ENCODE peak calls at places on chromosomes 13 and 19, in seven cellular contexts. S, W, J, A, R, I and T are unnamed samples.

GRCh38 chr13:111336666-111337065 is 16.2 kb downstream of the TEX29 start:
- DNase-seq in I (no peak), A (no peak), S (peak), R (no peak), J (no peak), W (no peak), T (peak)

GRCh38 chr19:51367565-51368365 is 1.0 kb downstream of the CLDND2 start:
- DNase-seq in R (peak), S (peak), A (peak), J (peak), W (peak), I (peak), T (peak)

GRCh38 chr19:55080915-55081772 is 5.5 kb downstream of the EPS8L1 start:
- DNase-seq in R (peak), A (peak), J (peak), I (peak), S (peak), W (peak), T (peak)

GRCh38 chr19:55069137-55069858 is 6.3 kb upstream of the RDH13 start:
- DNase-seq in A (peak), S (peak), R (no peak), J (peak), I (no peak), W (no peak), T (peak)

GRCh38 chr13:43664700-43665191 is 122.0 kb downstream of the ENOX1 start:
- DNase-seq in W (no peak), I (no peak), A (no peak), R (peak), J (peak), S (peak), T (peak)

GRCh38 chr13:72290962-72291681 is 424.1 kb upstream of the DACH1 start:
- DNase-seq in I (no peak), J (peak), R (no peak), W (no peak), S (peak), A (no peak), T (peak)

GRCh38 chr19:3058009-3058820 is 4.1 kb downstream of the TLE5 start:
- DNase-seq in J (no peak), I (no peak), A (no peak), W (no peak), S (no peak), R (no peak), T (no peak)

GRCh38 chr19:2627319-2627829 is 75.1 kb downstream of the GNG7 start:
- DNase-seq in I (peak), A (no peak), S (peak), R (no peak), W (peak), J (peak), T (peak)

GRCh38 chr19:36006955-36007354 is 1.7 kb downstream of the SYNE4 start:
- DNase-seq in W (no peak), A (no peak), S (no peak), I (no peak), R (no peak), J (no peak), T (no peak)

GRCh38 chr19:2309734-2310362 is 1.9 kb upstream of the LINGO3 start:
- DNase-seq in J (no peak), I (no peak), S (peak), A (no peak), W (no peak), R (no peak), T (peak)

GRCh38 chr19:8575467-8575997 is 1.7 kb downstream of the MYO1F start:
- DNase-seq in W (peak), J (no peak), I (peak), S (peak), A (peak), R (no peak), T (peak)

GRCh38 chr19:41936961-41937360 is 8.7 kb upstream of the ERFL start:
- DNase-seq in W (no peak), A (no peak), S (no peak), I (no peak), R (no peak), J (no peak), T (no peak)

GRCh38 chr13:39159971-39160370 is 121.7 kb downstream of the NHLRC3 start:
- DNase-seq in A (no peak), S (no peak), J (no peak), W (no peak), R (no peak), I (no peak), T (no peak)

GRCh38 chr13:24251525-24251924 is 57.9 kb upstream of the C1QTNF9 start:
- DNase-seq in S (no peak), J (no peak), A (no peak), W (no peak), R (no peak), I (peak), T (no peak)

GRCh38 chr19:4120531-4120930 is 3.4 kb downstream of the MAP2K2 start:
- DNase-seq in R (no peak), J (no peak), I (no peak), A (no peak), S (peak), W (no peak), T (peak)

GRCh38 chr19:18171605-18172327 is 1.8 kb upstream of the IFI30 start:
- DNase-seq in S (no peak), W (no peak), A (peak), J (no peak), R (no peak), I (peak), T (no peak)

GRCh38 chr19:39078436-39079200 is 5.5 kb upstream of the ACP7 start:
- DNase-seq in R (no peak), S (peak), W (no peak), I (no peak), J (peak), A (no peak), T (peak)

GRCh38 chr19:43362179-43362578 is 8.7 kb downstream of the CD177 start:
- DNase-seq in R (no peak), J (no peak), A (no peak), I (no peak), S (peak), W (no peak), T (no peak)

GRCh38 chr13:112849500-112849899 is 119.5 kb upstream of the MCF2L start:
- DNase-seq in W (no peak), I (no peak), J (no peak), A (no peak), S (no peak), R (no peak), T (peak)

GRCh38 chr19:48568345-48568886 is 16.4 kb downstream of the SULT2B1 start:
- DNase-seq in I (peak), A (peak), J (peak), S (peak), W (no peak), R (peak), T (peak)

GRCh38 chr13:50757021-50757420 is 86.5 kb downstream of the DLEU7 start:
- DNase-seq in I (no peak), J (peak), R (no peak), W (no peak), S (no peak), A (no peak), T (peak)

GRCh38 chr13:98686281-98686680 is 66.2 kb downstream of the SLC15A1 start:
- DNase-seq in S (no peak), J (no peak), W (no peak), I (no peak), A (no peak), R (no peak), T (no peak)

GRCh38 chr19:33064778-33065550 is at the start of gene RHPN2:
- DNase-seq in A (peak), R (peak), W (no peak), J (peak), S (peak), I (peak), T (peak)

GRCh38 chr19:16325671-16326400 is 1.2 kb downstream of the KLF2 start:
- DNase-seq in S (peak), J (no peak), R (peak), I (peak), W (no peak), A (no peak), T (peak)

GRCh38 chr13:94617389-94618000 is 15.8 kb downstream of the GPR180 start:
- DNase-seq in S (peak), I (no peak), J (no peak), A (no peak), W (peak), R (no peak), T (peak)

GRCh38 chr13:23609414-23610186 is 39.4 kb downstream of the TNFRSF19 start:
- DNase-seq in I (no peak), R (peak), W (no peak), J (no peak), S (peak), A (no peak), T (peak)

GRCh38 chr19:39435499-39436349 is at the start of gene RPS16:
- DNase-seq in R (peak), I (peak), S (peak), J (peak), A (peak), W (peak), T (peak)

GRCh38 chr13:110137677-110138008 is 169.3 kb downstream of the COL4A1 start:
- DNase-seq in R (no peak), S (no peak), I (no peak), J (no peak), A (peak), W (no peak), T (no peak)

GRCh38 chr13:21203132-21203531 is 26.7 kb downstream of the MRPL57 start:
- DNase-seq in A (no peak), W (no peak), R (no peak), I (no peak), J (no peak), S (no peak), T (no peak)

GRCh38 chr19:15249912-15250634 is 17.8 kb upstream of the EPHX3 start:
- DNase-seq in W (no peak), I (no peak), J (peak), S (peak), R (peak), A (no peak), T (peak)

GRCh38 chr19:28905996-28906395 is 307.0 kb downstream of the UQCRFS1 start:
- DNase-seq in R (no peak), W (no peak), S (peak), I (no peak), J (no peak), A (no peak), T (peak)

GRCh38 chr19:16463341-16463990 is 8.3 kb downstream of the EPS15L1 start:
- DNase-seq in S (no peak), W (no peak), I (no peak), R (no peak), A (no peak), J (no peak), T (no peak)

GRCh38 chr13:39385154-39385553 is 217.8 kb downstream of the LHFPL6 start:
- DNase-seq in R (no peak), S (no peak), A (no peak), J (no peak), I (no peak), W (no peak), T (no peak)

GRCh38 chr13:20391597-20392452 is 133.8 kb downstream of the CRYL1 start:
- DNase-seq in J (no peak), I (no peak), W (no peak), R (no peak), A (no peak), S (no peak), T (no peak)

GRCh38 chr19:54208784-54209057 is 8.1 kb downstream of the RPS9 start:
- DNase-seq in I (no peak), J (no peak), A (no peak), R (no peak), S (peak), W (no peak), T (peak)

GRCh38 chr19:33251526-33252090 is 26.0 kb upstream of the SLC7A10 start:
- DNase-seq in R (no peak), S (no peak), W (no peak), J (no peak), A (no peak), I (no peak), T (no peak)

GRCh38 chr13:30115257-30115600 is 192.1 kb downstream of the KATNAL1 start:
- DNase-seq in R (no peak), W (no peak), S (no peak), J (no peak), I (no peak), A (no peak), T (no peak)
- H3K4me3 ChIP-seq in R (peak), W (peak), S (peak), J (peak), I (peak), A (peak), T (peak)

DNA sequence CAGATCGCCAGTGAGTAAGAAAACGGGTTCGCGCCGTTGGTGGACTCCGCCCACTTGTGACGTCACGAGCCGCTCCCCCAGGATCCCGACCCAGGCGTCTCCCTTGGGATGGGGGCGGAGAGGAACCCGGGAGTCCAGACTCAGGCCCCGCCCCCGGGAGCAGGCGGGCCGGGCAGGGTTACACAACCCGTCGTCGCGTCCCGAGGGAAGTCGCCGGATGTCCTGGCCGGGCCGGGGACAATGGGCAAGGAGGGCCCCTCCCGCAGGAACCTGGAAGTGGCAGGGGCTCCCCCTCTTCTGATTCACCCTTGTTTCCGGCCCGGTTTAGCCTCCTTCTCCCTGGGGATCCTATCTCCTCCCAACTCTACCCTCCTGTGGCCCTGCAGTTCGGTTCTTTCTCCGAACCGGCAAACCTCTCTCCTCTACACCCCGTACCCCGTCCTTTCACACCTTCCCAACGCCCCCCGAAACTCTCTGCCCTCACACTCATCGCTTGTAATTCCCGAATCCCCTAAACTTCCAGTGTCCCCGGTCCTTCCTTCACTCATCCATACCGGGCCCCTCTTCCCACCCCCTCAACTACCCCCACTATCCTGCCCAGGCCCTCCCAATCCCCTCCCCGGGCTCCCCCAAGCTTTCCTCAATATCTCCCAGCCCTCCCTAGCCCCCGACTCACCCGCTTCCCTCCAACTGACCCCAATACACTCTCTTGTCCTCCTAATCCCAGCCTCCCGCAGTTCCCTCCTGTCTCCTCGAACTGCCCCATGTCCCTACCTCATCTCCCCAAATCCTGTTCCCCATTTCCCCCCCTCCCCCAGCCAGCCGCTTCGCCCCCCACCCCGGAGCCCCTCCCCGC is 20.0 kb upstream of the ERCC1 start:
- DNase-seq in W (peak), I (peak), S (peak), J (peak), R (peak), A (peak), T (peak)
- TF ChIP-seq CTCF in W (no peak), I (no peak), S (no peak), J (no peak), R (no peak), A (no peak), T (no peak)

GRCh38 chr19:7515471-7516226 is at the start of gene ZNF358:
- DNase-seq in I (no peak), J (no peak), A (peak), S (peak), R (peak), W (no peak), T (peak)

GRCh38 chr19:7516281-7516862 is 469 bp downstream of the ZNF358 start:
- DNase-seq in W (no peak), S (no peak), R (peak), J (no peak), A (no peak), I (no peak), T (no peak)

GRCh38 chr19:7516878-7517277 is 975 bp downstream of the ZNF358 start:
- DNase-seq in R (no peak), S (no peak), J (no peak), I (no peak), A (no peak), W (no peak), T (no peak)

GRCh38 chr19:7513809-7514642 is 1.9 kb upstream of the ZNF358 start:
- DNase-seq in S (no peak), I (no peak), W (no peak), J (no peak), A (no peak), R (no peak), T (no peak)

DNA sequence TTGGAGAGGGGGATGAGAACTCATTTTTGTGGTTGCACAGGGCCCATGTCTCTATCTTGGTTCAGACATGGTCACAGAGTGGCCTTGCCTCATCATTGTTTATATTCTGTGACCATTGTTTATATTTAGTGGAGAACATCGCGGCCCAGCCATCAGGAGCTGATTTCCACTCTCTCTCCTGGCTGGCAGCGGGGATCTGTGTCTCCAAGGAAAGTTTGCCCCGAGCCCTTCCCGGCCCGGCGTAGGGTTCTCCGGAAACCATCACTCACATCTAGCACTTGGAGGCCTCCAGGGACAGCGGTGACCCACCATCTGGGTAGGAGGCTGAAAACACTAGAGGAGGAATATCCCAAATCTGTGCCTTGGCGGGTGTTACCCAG is 822 bp upstream of the ZNF358 start:
- DNase-seq in I (no peak), A (no peak), J (no peak), R (peak), W (no peak), S (no peak), T (peak)
- H3K4me3 ChIP-seq in I (no peak), A (no peak), J (no peak), R (peak), W (no peak), S (no peak), T (peak)

GRCh38 chr19:424546-424945 is 15.6 kb upstream of the C2CD4C start:
- DNase-seq in R (no peak), W (no peak), J (no peak), A (no peak), I (no peak), S (no peak), T (no peak)

GRCh38 chr19:425056-425455 is 16.1 kb upstream of the C2CD4C start:
- DNase-seq in R (no peak), I (no peak), S (no peak), A (no peak), J (no peak), W (no peak), T (no peak)

GRCh38 chr19:423691-424466 is 14.9 kb upstream of the C2CD4C start:
- DNase-seq in A (no peak), W (no peak), J (no peak), S (no peak), R (no peak), I (no peak), T (no peak)

GRCh38 chr19:428144-428543 is 19.2 kb upstream of the C2CD4C start:
- DNase-seq in A (no peak), I (no peak), W (no peak), R (no peak), S (no peak), J (no peak), T (no peak)

GRCh38 chr19:426725-427445 is 17.9 kb upstream of the C2CD4C start:
- DNase-seq in R (no peak), S (no peak), A (no peak), W (no peak), I (no peak), J (no peak), T (no peak)
- TF ChIP-seq CTCF in R (no peak), S (no peak), A (no peak), W (no peak), I (no peak), J (no peak), T (no peak)

DNA sequence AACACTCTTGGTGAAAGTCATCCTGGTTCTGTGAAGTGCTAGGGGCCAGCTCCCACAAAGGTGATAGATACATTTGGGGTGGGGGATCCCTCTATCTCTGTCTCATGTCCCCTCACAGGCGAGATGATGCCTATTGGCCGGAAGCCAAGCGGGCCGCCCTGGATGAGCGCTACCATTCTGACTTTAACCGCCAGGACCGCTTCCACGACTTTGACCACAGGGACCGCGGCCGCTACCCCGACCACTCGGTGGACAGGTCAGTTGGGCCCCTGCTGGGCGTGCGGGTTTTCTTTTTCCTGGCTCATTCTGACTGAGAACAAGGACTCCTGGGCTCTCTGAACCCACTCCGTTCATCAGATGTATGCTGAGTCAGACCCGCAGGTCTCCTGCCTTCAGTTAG is 16.4 kb downstream of the MICOS13 start:
- DNase-seq in J (no peak), W (no peak), S (no peak), R (no peak), A (no peak), I (no peak), T (no peak)
- H3K4me3 ChIP-seq in J (no peak), W (no peak), S (no peak), R (no peak), A (no peak), I (no peak), T (no peak)

DNA sequence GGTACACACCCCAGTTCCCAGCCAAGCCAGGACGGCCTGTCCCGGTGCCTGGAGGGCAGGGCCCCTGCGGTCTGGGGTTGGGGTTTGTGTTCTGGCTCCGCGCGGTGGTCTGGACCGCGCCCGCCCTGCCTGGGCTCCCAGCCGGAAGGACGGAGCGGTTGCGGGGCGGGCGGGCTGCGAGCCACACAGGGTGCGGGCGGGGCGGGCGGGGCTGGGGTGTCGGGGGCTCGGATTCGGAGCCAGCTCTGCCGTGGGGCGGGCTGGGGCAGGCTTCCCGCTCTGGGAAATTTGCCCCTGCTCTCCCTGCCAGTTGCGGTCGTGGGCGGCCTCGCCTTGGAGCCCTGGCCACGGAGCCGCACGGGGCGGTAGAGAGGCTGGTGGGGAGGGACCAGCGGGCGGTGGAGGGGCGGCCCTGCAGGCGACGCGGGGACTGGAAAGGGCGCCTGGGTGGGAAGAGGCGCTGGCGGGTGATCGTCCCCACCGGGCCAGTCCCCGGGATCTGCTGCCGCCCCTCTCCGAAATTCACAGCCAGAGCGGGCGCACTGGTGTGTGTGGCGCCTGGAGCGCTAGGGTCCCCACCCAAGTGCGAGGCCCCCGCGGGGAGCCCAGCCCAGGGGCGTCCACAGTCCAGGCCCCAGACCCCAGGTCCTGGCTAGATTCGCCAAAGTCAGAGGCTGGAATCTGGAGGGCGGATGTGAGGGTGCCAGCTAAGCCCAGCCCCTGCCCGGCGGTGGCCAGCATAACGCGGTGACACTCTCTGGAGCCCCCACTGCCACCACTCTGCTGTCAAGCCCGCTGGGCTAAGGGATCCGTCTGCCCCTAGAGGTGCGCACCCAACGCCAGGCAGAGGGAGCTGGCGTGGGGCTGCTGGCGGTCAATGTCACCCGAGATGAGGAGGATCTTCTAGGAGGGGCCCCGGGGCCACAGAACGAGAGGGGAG is 11.0 kb upstream of the ZNF492 start:
- DNase-seq in A (no peak), R (peak), J (no peak), I (no peak), S (no peak), W (no peak), T (no peak)
- TF ChIP-seq CTCF in A (no peak), R (peak), J (no peak), I (no peak), S (no peak), W (no peak), T (no peak)